ENCODE peak calls at places on chromosomes 13 and 19, in five cellular contexts. O is K562, B is IMR-90, V is ovary, M is left lung. E is an unnamed sample.

GRCh38 chr19:2050349-2050990 is 574 bp downstream of the MKNK2 start:
- DNase-seq in V (no peak), O (no peak), B (no peak), M (no peak), E (peak; percentile 48)

GRCh38 chr19:5691930-5692784 is 2.1 kb downstream of the RPL36 start:
- DNase-seq in B (peak; percentile 11), M (no peak), V (peak; percentile 30), O (peak; percentile 78), E (peak; percentile 61)

GRCh38 chr13:95288899-95289500 is 12.3 kb downstream of the ABCC4 start:
- DNase-seq in V (no peak), O (no peak), M (no peak), B (no peak), E (no peak)

GRCh38 chr19:33054623-33055022 is 10.1 kb downstream of the RHPN2 start:
- DNase-seq in M (no peak), O (no peak), B (no peak), V (no peak), E (peak; percentile 58)

GRCh38 chr13:60627071-60627686 is 230.2 kb downstream of the TDRD3 start:
- DNase-seq in O (peak; percentile 37), M (no peak), V (no peak), B (peak; percentile 3), E (no peak)

GRCh38 chr19:7488736-7489353 is at the start of gene PEX11G:
- DNase-seq in O (peak; percentile 96), V (peak; percentile 90), M (peak; percentile 90), B (peak; percentile 81), E (peak; percentile 97)

GRCh38 chr13:51524846-51525566 is 59.3 kb upstream of the WDFY2 start:
- DNase-seq in V (no peak), B (peak; percentile 90), O (no peak), M (no peak), E (no peak)

GRCh38 chr13:64755961-64756360 is 2474.2 kb downstream of the PCDH9 start:
- DNase-seq in M (no peak), V (no peak), O (no peak), B (no peak), E (no peak)

GRCh38 chr19:38003427-38004099 is 96.6 kb downstream of the SIPA1L3 start:
- DNase-seq in B (peak; percentile 92), O (no peak), V (peak; percentile 48), M (peak; percentile 74), E (peak; percentile 63)

DNA sequence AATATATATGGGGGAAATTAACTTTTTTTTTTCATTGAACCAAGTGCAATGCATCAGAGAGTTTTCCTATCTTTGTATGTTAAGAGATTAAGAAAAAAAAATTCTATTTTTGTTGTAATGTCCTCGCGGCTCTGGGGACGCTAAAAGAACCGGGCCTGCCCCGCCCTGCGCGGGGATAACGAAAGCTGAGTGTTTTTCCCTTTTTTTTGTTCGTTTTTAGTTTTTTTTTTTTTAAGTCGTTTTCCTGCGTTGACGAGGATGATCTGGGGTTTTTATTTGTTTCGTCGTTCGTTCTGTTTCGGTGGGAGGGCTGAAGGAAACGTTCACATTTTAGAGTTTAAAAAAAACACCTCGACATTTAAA is 5.7 kb downstream of the LYL1 start:
- DNase-seq in V (no peak), O (peak; percentile 44), B (no peak), M (no peak), E (no peak)
- H3K4me1 ChIP-seq in V (peaks cover 9% of the 10 kb centered on the region), O (peaks cover 36% of the 10 kb centered on the region), B (peaks cover 2% of the 10 kb centered on the region), M (peaks cover 80% of the 10 kb centered on the region), E (no peaks in the 10 kb centered on the region)

GRCh38 chr19:13255719-13256059 is 105.5 kb downstream of the IER2 start:
- DNase-seq in B (no peak), O (no peak), V (no peak), M (no peak), E (no peak)

GRCh38 chr19:13262450-13262849 is 112.2 kb downstream of the IER2 start:
- DNase-seq in O (peak; percentile 73), M (no peak), B (peak; percentile 61), V (no peak), E (no peak)

GRCh38 chr19:13255041-13255718 is 105.0 kb downstream of the IER2 start:
- DNase-seq in V (no peak), M (no peak), O (no peak), B (no peak), E (no peak)

GRCh38 chr19:13256918-13257317 is 106.7 kb downstream of the IER2 start:
- DNase-seq in V (no peak), M (no peak), O (no peak), B (no peak), E (no peak)

GRCh38 chr19:13260883-13261653 is 110.9 kb downstream of the IER2 start:
- DNase-seq in B (peak; percentile 93), V (no peak), O (peak; percentile 65), M (no peak), E (no peak)
- TF ChIP-seq CTCF in B (peak; percentile 14), V (no peak), O (no peak), M (no peak), E (no peak)

DNA sequence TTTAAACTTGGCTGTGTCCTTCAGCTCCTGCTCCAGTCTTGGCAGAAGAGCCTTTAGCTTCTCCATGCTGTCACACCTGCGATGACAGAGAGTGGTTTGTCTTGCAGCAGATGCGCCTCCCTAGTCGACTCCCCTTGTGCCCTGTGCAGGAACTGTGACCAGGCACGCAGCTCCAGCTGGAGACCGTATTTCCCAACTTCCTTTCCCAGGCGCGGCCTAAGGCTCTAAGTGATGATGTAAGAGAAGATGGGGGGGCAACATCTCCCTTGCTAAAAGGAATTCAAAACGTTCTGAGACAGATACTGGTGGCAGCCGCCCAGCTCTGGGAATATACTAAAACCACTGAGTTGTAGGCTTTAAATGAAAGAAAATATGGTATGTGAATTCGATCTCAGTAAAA is 16.3 kb downstream of the DCUN1D2 start:
- DNase-seq in O (no peak), B (peak; percentile 91), V (no peak), M (no peak), E (no peak)
- H3K4me1 ChIP-seq in O (no peaks in the 10 kb centered on the region), B (peaks cover 2% of the 10 kb centered on the region), V (no peaks in the 10 kb centered on the region), M (peaks cover 18% of the 10 kb centered on the region), E (no peaks in the 10 kb centered on the region)

DNA sequence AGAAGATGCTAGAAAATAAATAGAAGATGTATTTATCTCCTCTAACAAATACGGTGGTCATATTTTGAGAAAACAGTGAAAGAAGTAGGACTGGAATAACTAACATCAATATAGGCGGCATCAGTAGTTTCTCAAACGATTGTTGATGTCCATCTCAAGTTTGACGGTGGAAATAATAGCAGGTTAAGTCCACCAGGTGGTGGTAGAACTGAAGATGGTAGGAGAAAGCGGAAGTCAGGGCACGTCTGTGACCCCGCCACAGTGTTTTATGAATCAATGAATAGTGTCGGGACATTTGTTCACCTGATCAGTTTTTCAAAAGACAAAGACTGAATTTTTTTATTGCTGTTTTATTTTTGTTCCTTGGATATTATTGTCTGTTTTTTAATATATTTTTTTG is 706.4 kb upstream of the SLC10A2 start:
- DNase-seq in O (peak; percentile 1), B (no peak), V (no peak), M (no peak), E (no peak)
- TF ChIP-seq CTCF in O (no peak), B (no peak), V (no peak), M (no peak), E (no peak)

GRCh38 chr13:38366954-38367645 is 17.4 kb downstream of the UFM1 start:
- DNase-seq in V (no peak), M (no peak), O (no peak), B (peak; percentile 21), E (no peak)

GRCh38 chr13:38363219-38363618 is 13.6 kb downstream of the UFM1 start:
- DNase-seq in V (no peak), O (no peak), B (no peak), M (no peak), E (no peak)

GRCh38 chr13:38358703-38359102 is 9.1 kb downstream of the UFM1 start:
- DNase-seq in O (no peak), V (no peak), B (no peak), M (no peak), E (no peak)

DNA sequence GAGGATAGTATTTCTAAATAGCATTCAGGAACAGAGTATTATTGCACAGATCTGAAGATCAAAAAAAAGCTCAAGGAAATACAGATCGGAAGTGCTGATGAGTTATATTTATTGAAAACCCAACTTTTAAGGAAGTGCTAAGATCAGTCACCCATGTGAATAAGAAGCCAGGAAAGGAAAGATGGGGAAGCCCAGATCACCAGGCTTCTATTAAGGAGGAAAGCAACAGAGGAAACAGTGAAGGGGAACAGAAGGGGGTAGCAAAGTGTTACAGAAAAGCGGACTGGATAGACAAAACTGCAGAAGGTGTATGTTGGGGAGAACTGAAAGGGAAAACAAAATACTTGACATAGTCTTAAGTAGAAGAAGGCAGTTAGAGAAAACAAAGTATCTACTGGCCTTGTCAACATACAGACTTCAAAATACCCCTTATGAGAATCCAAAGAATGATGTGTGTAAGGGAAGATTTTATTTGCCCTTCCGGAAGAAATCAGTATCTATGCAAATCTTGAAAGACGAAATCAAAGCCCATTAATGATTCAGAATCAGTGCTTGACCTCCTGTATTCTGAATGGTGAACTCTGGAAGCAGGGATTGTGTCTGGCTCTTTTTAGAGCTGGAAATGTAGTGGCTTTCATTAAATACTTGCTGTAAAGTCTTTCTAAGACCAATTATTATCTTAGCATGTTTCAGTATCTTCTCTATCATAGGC is 12.1 kb downstream of the UFM1 start:
- DNase-seq in O (no peak), B (no peak), V (no peak), M (no peak), E (no peak)
- H3K4me1 ChIP-seq in O (no peaks in the 10 kb centered on the region), B (no peaks in the 10 kb centered on the region), V (peaks cover 1% of the 10 kb centered on the region), M (peaks cover 4% of the 10 kb centered on the region), E (no peaks in the 10 kb centered on the region)

DNA sequence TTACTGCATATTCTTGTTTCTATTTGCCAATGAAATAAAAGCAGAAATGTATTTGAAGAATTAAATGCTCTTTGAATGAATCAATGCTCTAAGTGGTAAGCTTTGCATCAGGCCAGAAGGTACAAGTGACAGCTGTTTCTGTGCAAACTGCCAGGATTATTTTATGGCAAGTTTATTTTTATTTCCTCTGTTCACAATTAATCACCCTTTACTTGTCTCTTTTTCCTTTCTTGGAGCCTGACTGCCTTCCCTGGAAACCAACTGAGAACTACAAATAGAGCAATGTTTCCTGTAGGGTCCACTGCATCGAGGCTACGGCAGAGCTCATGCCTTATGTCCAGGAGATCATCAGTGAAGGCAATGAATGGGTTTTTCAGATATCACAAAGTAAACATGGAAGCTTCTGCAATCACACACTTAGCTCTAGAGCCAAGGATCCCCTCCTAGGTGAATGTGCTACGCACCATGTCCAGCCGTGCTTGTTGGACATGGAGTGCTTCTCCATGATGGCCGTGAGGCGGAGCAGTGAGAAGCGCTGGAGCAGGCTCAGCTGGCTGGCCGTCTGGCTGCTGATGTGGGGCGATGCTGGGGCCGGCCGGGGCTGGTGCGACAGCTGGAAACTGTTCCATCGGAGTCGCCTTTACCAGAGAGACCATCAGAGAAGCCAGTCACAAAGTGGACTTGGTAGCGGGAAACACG is 110.8 kb downstream of the KL start:
- DNase-seq in O (peak; percentile 1), B (peak; percentile 65), M (no peak), V (no peak), E (no peak)
- TF ChIP-seq CTCF in O (no peak), B (no peak), M (no peak), V (no peak), E (no peak)

E was measured in pancreas.